ENCODE peak calls at places on chromosomes 12 and 14, in six cellular contexts. O, R, Q, N, Z and F are unnamed samples.

GRCh38 chr12:66024966-66025365 is 105.6 kb downstream of the LLPH start:
- DNase-seq in O (no peak), R (no peak), Q (no peak), N (no peak), Z (no peak), F (no peak)

GRCh38 chr12:44372259-44372658 is 503.9 kb downstream of the NELL2 start:
- DNase-seq in O (no peak), R (no peak), Q (no peak), N (no peak), Z (no peak), F (no peak)

GRCh38 chr14:101636081-101636560 is 74.8 kb downstream of the DIO3 start:
- DNase-seq in O (no peak), R (no peak), Q (no peak), N (no peak), Z (no peak), F (no peak)

GRCh38 chr12:48810817-48811453 is 7.4 kb upstream of the CACNB3 start:
- DNase-seq in O (no peak), R (no peak), Q (no peak), N (no peak), Z (no peak), F (no peak)

GRCh38 chr12:49347307-49348237 is 884 bp downstream of the DNAJC22 start:
- DNase-seq in O (peak; percentile 83), R (peak; percentile 63), Q (peak; percentile 77), N (peak; percentile 98), Z (peak; percentile 72), F (peak; percentile 91)

GRCh38 chr12:122988612-122989442 is 8.3 kb downstream of the ARL6IP4 start:
- DNase-seq in O (no peak), R (no peak), Q (no peak), N (no peak), Z (no peak), F (no peak)

GRCh38 chr14:96060161-96060933 is 21.2 kb downstream of the C14orf132 start:
- DNase-seq in O (no peak), R (peak; percentile 31), Q (no peak), N (no peak), Z (no peak), F (no peak)

GRCh38 chr12:98238513-98238912 is 276.9 kb upstream of the TMPO start:
- DNase-seq in O (no peak), R (no peak), Q (no peak), N (no peak), Z (no peak), F (no peak)

GRCh38 chr12:115481141-115481540 is 796.4 kb downstream of the MED13L start:
- DNase-seq in O (no peak), R (no peak), Q (no peak), N (no peak), Z (no peak), F (no peak)

GRCh38 chr12:62260733-62261683 is 804 bp downstream of the USP15 start:
- DNase-seq in O (no peak), R (no peak), Q (peak; percentile 88), N (peak; percentile 21), Z (peak; percentile 65), F (no peak)

GRCh38 chr14:100882991-100883788 is 20.3 kb downstream of the RTL1 start:
- DNase-seq in O (no peak), R (peak; percentile 73), Q (no peak), N (no peak), Z (no peak), F (peak; percentile 36)

GRCh38 chr12:5694759-5695409 is 250.2 kb downstream of the ANO2 start:
- DNase-seq in O (no peak), R (no peak), Q (no peak), N (no peak), Z (no peak), F (no peak)

GRCh38 chr14:96039633-96040311 is 610 bp downstream of the C14orf132 start:
- DNase-seq in O (peak; percentile 21), R (no peak), Q (no peak), N (peak; percentile 24), Z (no peak), F (peak; percentile 54)

GRCh38 chr12:32098112-32098511 is 8.5 kb upstream of the BICD1 start:
- DNase-seq in O (no peak), R (no peak), Q (no peak), N (no peak), Z (no peak), F (no peak)

GRCh38 chr12:46383654-46384450 is 11.3 kb upstream of the SLC38A2 start:
- DNase-seq in O (peak; percentile 94), R (peak; percentile 93), Q (peak; percentile 37), N (no peak), Z (peak; percentile 71), F (peak; percentile 96)

GRCh38 chr12:108390495-108391203 is 51.5 kb upstream of the CMKLR1 start:
- DNase-seq in O (no peak), R (no peak), Q (no peak), N (no peak), Z (no peak), F (no peak)

GRCh38 chr12:30044206-30044605 is 260.5 kb upstream of the TMTC1 start:
- DNase-seq in O (no peak), R (no peak), Q (no peak), N (no peak), Z (no peak), F (no peak)

GRCh38 chr12:9276990-9277389 is 68.8 kb upstream of the PZP start:
- DNase-seq in O (no peak), R (no peak), Q (no peak), N (no peak), Z (no peak), F (no peak)

GRCh38 chr12:9271875-9272274 is 63.7 kb upstream of the PZP start:
- DNase-seq in O (no peak), R (no peak), Q (no peak), N (no peak), Z (no peak), F (no peak)

DNA sequence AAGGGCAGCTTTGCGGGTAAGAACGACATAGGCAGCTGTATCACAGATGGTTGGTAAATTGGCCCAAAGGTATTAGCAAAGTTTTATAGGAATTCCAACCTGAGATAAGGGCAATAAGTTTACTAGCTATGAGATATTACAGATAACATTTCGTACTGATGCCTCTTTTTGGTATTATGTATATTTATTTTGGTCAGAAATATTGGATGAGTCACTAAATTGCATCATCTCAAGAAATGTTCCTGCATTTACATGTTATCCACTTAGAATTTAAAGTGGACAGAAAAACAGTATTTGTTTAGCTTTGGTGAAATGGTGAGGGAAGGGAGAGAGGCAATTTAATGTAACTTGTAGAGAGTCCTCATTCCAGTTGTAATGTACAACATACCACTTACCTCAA is 65.1 kb upstream of the PZP start:
- DNase-seq in O (no peak), R (no peak), Q (no peak), N (no peak), Z (no peak), F (no peak)
- H3K4me1 ChIP-seq in O (no peaks in the 10 kb centered on the region), R (peaks cover 11% of the 10 kb centered on the region), Q (no peaks in the 10 kb centered on the region), N (peaks cover 10% of the 10 kb centered on the region), Z (no peaks in the 10 kb centered on the region), F (no peaks in the 10 kb centered on the region)

DNA sequence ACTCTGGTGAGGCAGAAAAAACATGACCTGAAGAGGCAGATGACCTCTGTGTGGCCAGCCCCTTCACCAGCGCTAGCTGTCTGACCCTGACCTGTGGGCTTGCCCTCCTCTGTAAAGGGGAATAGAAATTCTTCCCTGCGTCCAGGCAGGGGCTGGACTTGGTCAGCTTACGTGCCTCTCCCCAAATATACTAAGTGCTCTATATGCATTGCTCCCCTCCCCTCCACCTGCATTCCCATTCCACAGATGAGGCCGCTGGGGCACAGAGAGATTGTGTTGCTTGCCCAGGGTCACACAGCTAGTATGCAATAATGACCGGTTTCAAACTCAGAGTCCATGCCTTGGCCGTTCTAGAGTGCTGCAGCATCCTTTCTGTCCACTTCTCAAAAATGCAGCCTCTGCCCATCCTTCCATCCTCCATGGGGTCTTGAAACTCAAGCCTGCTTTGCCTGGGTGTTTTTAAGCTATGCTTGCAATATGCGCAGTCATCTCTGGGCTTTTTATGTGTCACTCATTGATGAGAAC is 303.9 kb downstream of the CACNA1C start:
- DNase-seq in O (no peak), R (no peak), Q (no peak), N (no peak), Z (no peak), F (no peak)
- H3K4me1 ChIP-seq in O (peaks cover 45% of the 10 kb centered on the region), R (no peaks in the 10 kb centered on the region), Q (peaks cover 38% of the 10 kb centered on the region), N (no peaks in the 10 kb centered on the region), Z (peaks cover 4% of the 10 kb centered on the region), F (peaks cover 2% of the 10 kb centered on the region)

GRCh38 chr12:53012928-53013327 is 6.7 kb downstream of the EIF4B start:
- DNase-seq in O (no peak), R (no peak), Q (no peak), N (no peak), Z (no peak), F (no peak)

GRCh38 chr12:53014709-53015108 is 8.5 kb downstream of the EIF4B start:
- DNase-seq in O (no peak), R (no peak), Q (no peak), N (no peak), Z (no peak), F (no peak)

GRCh38 chr12:53011889-53012288 is 5.6 kb downstream of the EIF4B start:
- DNase-seq in O (no peak), R (no peak), Q (no peak), N (no peak), Z (no peak), F (no peak)

GRCh38 chr12:53006810-53007742 is 820 bp downstream of the EIF4B start:
- DNase-seq in O (peak; percentile 74), R (peak; percentile 79), Q (peak; percentile 87), N (peak; percentile 88), Z (peak; percentile 71), F (peak; percentile 81)

GRCh38 chr12:53010955-53011354 is 4.7 kb downstream of the EIF4B start:
- DNase-seq in O (no peak), R (no peak), Q (no peak), N (no peak), Z (no peak), F (no peak)
- H3K4me1 ChIP-seq in O (peaks cover 52% of the 10 kb centered on the region), R (peaks cover 19% of the 10 kb centered on the region), Q (peaks cover 41% of the 10 kb centered on the region), N (peaks cover 40% of the 10 kb centered on the region), Z (peaks cover 34% of the 10 kb centered on the region), F (no peaks in the 10 kb centered on the region)

DNA sequence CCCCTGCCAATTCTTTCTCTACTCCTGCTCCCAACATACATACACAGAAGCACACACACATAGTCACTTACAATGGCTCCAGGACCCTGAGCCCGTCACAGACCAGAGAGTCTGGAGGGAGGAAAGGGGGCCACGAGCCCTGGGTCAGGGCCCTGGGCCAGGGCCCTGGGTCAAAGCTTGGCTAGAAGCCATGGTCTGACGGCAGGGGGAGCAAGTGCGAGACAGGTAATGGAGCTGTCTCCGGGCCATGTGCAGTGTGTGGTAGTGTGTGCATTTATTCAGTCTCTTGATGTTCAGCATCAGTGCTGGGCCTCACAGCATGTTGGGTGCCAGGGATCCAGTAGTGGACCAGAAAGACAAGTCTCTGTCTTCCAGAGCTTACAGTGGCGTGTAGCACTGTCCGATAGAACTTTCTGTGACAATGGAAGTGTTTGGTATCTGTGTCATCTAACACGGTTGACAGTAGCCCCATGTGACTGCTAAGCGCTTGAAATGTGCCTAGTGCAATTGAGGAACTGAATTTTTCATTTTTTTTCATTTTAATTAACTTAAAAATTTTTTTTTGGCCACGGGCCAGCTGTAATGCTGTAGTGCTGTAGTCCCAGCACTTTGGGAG is 4.2 kb upstream of the RABGGTA start:
- DNase-seq in O (no peak), R (no peak), Q (peak; percentile 52), N (no peak), Z (no peak), F (no peak)
- H3K4me1 ChIP-seq in O (peaks cover 15% of the 10 kb centered on the region), R (peaks cover 37% of the 10 kb centered on the region), Q (peaks cover 47% of the 10 kb centered on the region), N (peaks cover 5% of the 10 kb centered on the region), Z (peaks cover 36% of the 10 kb centered on the region), F (no peaks in the 10 kb centered on the region)

GRCh38 chr12:113080692-113081091 is 24.2 kb downstream of the DTX1 start:
- DNase-seq in O (no peak), R (no peak), Q (no peak), N (no peak), Z (no peak), F (no peak)
- H3K4me1 ChIP-seq in O (peaks cover 9% of the 10 kb centered on the region), R (no peaks in the 10 kb centered on the region), Q (peaks cover 99% of the 10 kb centered on the region), N (no peaks in the 10 kb centered on the region), Z (peaks cover 8% of the 10 kb centered on the region), F (no peaks in the 10 kb centered on the region)

GRCh38 chr14:97276573-97276972 is 479.4 kb downstream of the VRK1 start:
- DNase-seq in O (no peak), R (no peak), Q (no peak), N (no peak), Z (no peak), F (no peak)
- H3K4me1 ChIP-seq in O (no peaks in the 10 kb centered on the region), R (no peaks in the 10 kb centered on the region), Q (no peaks in the 10 kb centered on the region), N (no peaks in the 10 kb centered on the region), Z (no peaks in the 10 kb centered on the region), F (no peaks in the 10 kb centered on the region)